ENCODE peak calls at places on chromosomes 6 and 20, in four cellular contexts. C is OCI-LY7, Q is GM23338, W is HCT116. F is an unnamed sample.

GRCh38 chr20:6832811-6833210 is 65.3 kb downstream of the BMP2 start:
- DNase-seq in Q (no peak), C (no peak), W (no peak), F (no peak)

GRCh38 chr6:56527934-56528333 is 114.8 kb downstream of the DST start:
- DNase-seq in Q (no peak), C (no peak), W (no peak), F (no peak)

GRCh38 chr20:44495802-44496481 is 20.3 kb downstream of the TTPAL start:
- DNase-seq in Q (no peak), W (peak), C (no peak), F (no peak)

GRCh38 chr20:59518881-59519706 is 85.2 kb upstream of the PHACTR3 start:
- DNase-seq in Q (peak), W (peak), C (peak), F (peak)

GRCh38 chr6:116371384-116372209 is 850 bp downstream of the DSE start:
- DNase-seq in C (no peak), W (peak), Q (peak), F (no peak)

GRCh38 chr20:37356961-37357371 is 11.0 kb downstream of the SRC start:
- DNase-seq in Q (no peak), C (no peak), W (no peak), F (no peak)

GRCh38 chr6:22880686-22881433 is 311.5 kb downstream of the HDGFL1 start:
- DNase-seq in Q (no peak), W (no peak), C (no peak), F (no peak)

GRCh38 chr6:170290306-170291128 is at the start of gene DLL1:
- DNase-seq in C (no peak), W (no peak), Q (peak), F (no peak)

GRCh38 chr6:37160922-37161778 is 8.8 kb upstream of the PIM1 start:
- DNase-seq in C (peak), W (no peak), Q (no peak), F (no peak)

GRCh38 chr6:121549741-121550140 is 114.3 kb downstream of the GJA1 start:
- DNase-seq in C (no peak), Q (no peak), W (no peak), F (no peak)

GRCh38 chr6:135012764-135013163 is 41.9 kb downstream of the HBS1L start:
- DNase-seq in C (no peak), W (no peak), Q (no peak), F (no peak)

GRCh38 chr6:30206799-30207618 is 6.2 kb downstream of the TRIM26 start:
- DNase-seq in C (peak), W (no peak), Q (peak), F (no peak)

GRCh38 chr6:71721642-71722041 is 164.7 kb upstream of the RIMS1 start:
- DNase-seq in W (no peak), C (no peak), Q (no peak), F (no peak)

GRCh38 chr6:169847773-169848380 is 96.5 kb downstream of the ERMARD start:
- DNase-seq in C (no peak), W (no peak), Q (no peak), F (no peak)

GRCh38 chr6:133707456-133707855 is 181.5 kb upstream of the TCF21 start:
- DNase-seq in Q (peak), W (no peak), C (no peak), F (peak)

GRCh38 chr6:25302677-25303128 is 23.5 kb downstream of the CARMIL1 start:
- DNase-seq in W (no peak), Q (no peak), C (no peak), F (no peak)

GRCh38 chr6:43127180-43127579 is 43.9 kb upstream of the SRF start:
- DNase-seq in Q (no peak), W (no peak), C (no peak), F (no peak)

GRCh38 chr6:140921366-140922226 is 1211.1 kb upstream of the GJE1 start:
- DNase-seq in Q (peak), C (peak), W (peak), F (peak)

GRCh38 chr20:38186788-38187221 is 21.7 kb upstream of the TGM2 start:
- DNase-seq in W (peak), Q (no peak), C (no peak), F (no peak)

GRCh38 chr6:166494757-166495486 is 91.6 kb downstream of the RAMACL start:
- DNase-seq in Q (no peak), C (no peak), W (no peak), F (no peak)

GRCh38 chr6:134774244-134774643 is 175.7 kb downstream of the ALDH8A1 start:
- DNase-seq in Q (no peak), W (no peak), C (no peak), F (no peak)

GRCh38 chr6:117232191-117232590 is 33.2 kb upstream of the VGLL2 start:
- DNase-seq in W (no peak), C (no peak), Q (no peak), F (no peak)

GRCh38 chr20:3473944-3474343 is 3.1 kb downstream of the ATRN start:
- DNase-seq in Q (no peak), C (no peak), W (no peak), F (no peak)

GRCh38 chr6:11273406-11274065 is 41.1 kb upstream of the NEDD9 start:
- DNase-seq in Q (no peak), W (no peak), C (no peak), F (no peak)

GRCh38 chr20:40082436-40082835 is 606.6 kb downstream of the MAFB start:
- DNase-seq in C (no peak), Q (no peak), W (no peak), F (no peak)

GRCh38 chr6:149990672-149991402 is 27.1 kb downstream of the ULBP1 start:
- DNase-seq in Q (peak), W (no peak), C (peak), F (peak)

GRCh38 chr6:3610206-3610605 is 141.3 kb downstream of the PXDC1 start:
- DNase-seq in Q (no peak), C (no peak), W (no peak), F (no peak)

GRCh38 chr6:131063764-131064272 is 773 bp upstream of the EPB41L2 start:
- DNase-seq in C (peak), W (no peak), Q (no peak), F (no peak)

GRCh38 chr6:90677440-90677839 is 90.6 kb upstream of the MAP3K7 start:
- DNase-seq in C (no peak), Q (no peak), W (no peak), F (no peak)

GRCh38 chr6:30841644-30842504 is 42.4 kb upstream of the DDR1 start:
- DNase-seq in Q (no peak), C (no peak), W (no peak), F (no peak)

GRCh38 chr6:17505767-17506280 is 94.3 kb upstream of the FAM8A1 start:
- DNase-seq in Q (no peak), W (no peak), C (no peak), F (no peak)

GRCh38 chr6:152794696-152795095 is 44.1 kb downstream of the VIP start:
- DNase-seq in C (no peak), W (no peak), Q (no peak), F (no peak)

GRCh38 chr6:138546733-138547185 is 47.5 kb upstream of the NHSL1 start:
- DNase-seq in Q (no peak), W (no peak), C (no peak), F (no peak)

GRCh38 chr6:150406948-150407347 is 38.1 kb downstream of the IYD start:
- DNase-seq in W (no peak), Q (no peak), C (no peak), F (no peak)

GRCh38 chr6:8525370-8525769 is 90.0 kb upstream of the SLC35B3 start:
- DNase-seq in Q (no peak), C (no peak), W (no peak), F (no peak)

GRCh38 chr6:29853245-29853644 is 25.6 kb downstream of the HLA-G start:
- DNase-seq in W (no peak), Q (no peak), C (no peak), F (no peak)

GRCh38 chr20:10857362-10858070 is 183.7 kb upstream of the JAG1 start:
- DNase-seq in W (no peak), C (no peak), Q (no peak), F (no peak)

GRCh38 chr20:63664143-63664851 is 6.2 kb downstream of the RTEL1 start:
- DNase-seq in W (no peak), Q (no peak), C (no peak), F (no peak)
- TF ChIP-seq EZH2phosphoT487 in W (no peak), Q (no peak), C (no peak), F (no peak)

GRCh38 chr6:53529324-53530036 is 15.4 kb downstream of the GCLC start:
- DNase-seq in W (no peak), Q (peak), C (no peak), F (no peak)
- H3K4me2 ChIP-seq in W (no peak), Q (peak), C (no peak), F (no peak)

GRCh38 chr6:156555117-156555516 is 222.1 kb upstream of the ARID1B start:
- DNase-seq in Q (no peak), W (no peak), C (no peak), F (no peak)

GRCh38 chr6:156560476-156560875 is 216.7 kb upstream of the ARID1B start:
- DNase-seq in Q (no peak), W (no peak), C (peak), F (no peak)

GRCh38 chr6:156559151-156559690 is 218.0 kb upstream of the ARID1B start:
- DNase-seq in C (no peak), Q (no peak), W (no peak), F (no peak)

GRCh38 chr6:156556830-156557229 is 220.3 kb upstream of the ARID1B start:
- DNase-seq in C (no peak), W (no peak), Q (no peak), F (no peak)

DNA sequence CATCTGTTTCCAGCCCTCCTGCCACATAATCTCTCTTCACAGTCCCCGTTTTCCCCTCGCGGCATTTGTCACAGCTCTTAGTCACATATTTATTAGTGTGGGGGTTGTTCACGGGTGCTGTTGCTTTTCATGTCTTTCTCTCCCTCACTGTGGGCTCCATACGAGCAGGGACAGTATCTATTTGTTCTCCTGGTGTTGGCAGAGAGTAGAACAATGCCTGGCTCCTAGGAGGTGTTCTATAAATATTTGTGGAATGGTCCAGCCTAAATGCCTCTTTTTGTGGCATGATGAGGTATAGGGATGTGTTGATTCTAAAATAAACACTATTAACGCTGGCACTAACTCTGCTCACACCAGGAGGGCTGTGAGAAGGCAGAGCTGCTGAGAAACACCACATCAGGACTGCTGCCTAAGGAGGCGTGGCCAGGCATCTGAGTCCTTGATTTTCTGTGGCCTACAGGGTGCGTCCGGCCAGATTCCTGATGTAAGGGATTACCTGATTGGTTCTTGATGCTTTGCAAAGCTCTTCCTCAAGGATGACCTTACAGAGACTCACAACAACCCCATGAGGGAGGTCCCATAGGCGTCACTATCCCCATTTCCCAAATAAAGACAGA is 219.8 kb upstream of the ARID1B start:
- DNase-seq in W (no peak), C (no peak), Q (peak), F (no peak)
- TF ChIP-seq EZH2phosphoT487 in W (no peak), C (no peak), Q (no peak), F (no peak)

GRCh38 chr20:62404761-62405107 is 2.4 kb downstream of the CABLES2 start:
- DNase-seq in Q (no peak), C (no peak), W (no peak), F (no peak)
- H3K4me2 ChIP-seq in Q (no peak), C (no peak), W (no peak), F (no peak)

GRCh38 chr6:148273962-148274752 is 68.5 kb upstream of the SASH1 start:
- DNase-seq in C (no peak), Q (no peak), W (no peak), F (no peak)

GRCh38 chr6:148269386-148269785 is 73.3 kb upstream of the SASH1 start:
- DNase-seq in C (no peak), Q (no peak), W (no peak), F (no peak)

GRCh38 chr6:148274809-148275208 is 67.8 kb upstream of the SASH1 start:
- DNase-seq in Q (no peak), C (no peak), W (no peak), F (no peak)

GRCh38 chr6:148272597-148272996 is 70.0 kb upstream of the SASH1 start:
- DNase-seq in W (no peak), C (no peak), Q (no peak), F (no peak)

DNA sequence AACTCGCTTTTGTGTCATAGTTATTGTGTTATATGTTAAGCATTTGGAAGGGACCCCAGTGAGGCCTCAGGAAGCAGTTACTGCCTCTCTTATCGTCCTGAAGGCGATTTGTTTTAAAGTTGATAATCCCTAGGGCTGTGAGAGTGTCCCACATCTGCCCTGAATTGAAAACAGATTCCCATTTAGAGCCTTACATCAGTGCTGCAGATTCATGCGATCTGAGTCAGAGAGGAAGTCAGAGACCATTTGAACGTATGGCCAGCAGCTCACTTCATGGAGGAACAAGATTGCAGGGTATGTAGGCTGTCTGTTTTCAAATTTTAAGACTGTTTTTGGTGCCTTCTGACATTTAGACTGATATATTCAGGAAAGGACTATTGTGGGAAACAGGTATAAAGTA is 70.6 kb upstream of the SASH1 start:
- DNase-seq in Q (no peak), C (no peak), W (no peak), F (no peak)
- TF ChIP-seq EZH2phosphoT487 in Q (no peak), C (no peak), W (no peak), F (no peak)

GRCh38 chr20:34579936-34580587 is 21.5 kb downstream of the MAP1LC3A start:
- DNase-seq in Q (no peak), W (no peak), C (peak), F (peak)
- H3K4me2 ChIP-seq in Q (no peak), W (no peak), C (peak), F (no peak)

DNA sequence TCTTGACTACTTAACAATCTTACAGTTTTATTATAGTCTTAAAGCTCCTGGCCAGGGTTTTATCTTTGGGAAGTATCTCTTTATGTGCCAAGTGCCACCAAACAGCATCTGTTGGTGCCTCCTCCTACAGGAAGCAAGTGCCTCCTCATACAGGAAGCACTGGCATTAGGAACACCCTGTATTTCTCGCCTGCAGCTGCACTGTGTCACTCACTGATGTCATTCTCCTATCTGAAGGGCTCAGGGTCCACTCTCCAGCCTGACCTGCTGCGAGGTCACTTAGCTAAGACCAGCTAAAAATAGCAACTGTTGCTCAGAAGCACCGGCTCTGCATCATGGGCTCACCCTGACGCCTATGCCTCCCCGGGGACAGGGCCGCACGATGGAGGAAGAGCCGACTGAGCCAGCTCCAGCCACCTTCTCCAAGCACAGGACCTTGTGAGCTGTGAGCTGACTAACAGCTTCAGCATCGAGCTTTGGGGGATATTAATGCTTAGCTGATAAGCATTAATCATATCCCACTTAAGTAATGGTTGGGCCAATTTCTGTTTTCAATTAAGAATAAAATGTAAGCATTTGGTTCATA is 66.3 kb upstream of the CD93 start:
- DNase-seq in W (no peak), Q (no peak), C (no peak), F (no peak)
- TF ChIP-seq EZH2phosphoT487 in W (no peak), Q (no peak), C (no peak), F (no peak)

DNA sequence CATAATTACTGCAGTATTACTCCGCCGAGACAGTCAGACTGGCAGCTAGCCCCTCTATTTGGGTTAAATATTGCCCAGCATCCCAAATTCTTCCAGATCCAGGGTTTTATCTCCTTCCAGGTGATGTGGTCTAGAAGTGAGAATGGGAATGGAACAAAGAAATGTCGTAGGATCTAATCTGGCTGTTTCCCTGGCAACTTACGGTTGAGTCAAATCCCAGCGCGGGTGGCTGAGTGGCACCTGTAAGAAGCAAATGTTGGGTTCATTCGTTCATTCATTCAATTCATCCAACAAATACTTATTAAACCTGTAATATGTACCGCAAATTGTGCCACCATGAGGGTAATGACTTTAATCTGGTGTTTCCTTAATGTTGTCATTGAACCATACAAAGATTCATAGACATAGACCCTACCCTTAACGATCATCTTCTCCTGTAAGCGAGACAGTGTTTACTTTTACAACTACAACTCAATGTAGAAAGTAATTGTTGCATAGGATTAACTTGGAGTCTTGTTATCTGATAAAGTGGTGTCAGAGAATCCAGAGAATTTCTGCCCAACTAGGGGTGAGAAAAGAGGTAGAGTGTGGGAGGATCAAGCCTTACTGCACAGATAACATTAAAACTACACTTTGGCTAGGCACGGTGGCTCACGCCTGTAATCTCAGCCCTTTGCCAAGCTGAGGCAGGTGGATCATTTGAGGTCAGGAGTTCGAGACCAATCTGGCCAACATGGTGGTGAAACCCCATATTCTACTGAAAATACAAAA is 91.3 kb upstream of the ADGRF1 start:
- DNase-seq in Q (no peak), W (no peak), C (no peak), F (no peak)
- H3K4me2 ChIP-seq in Q (no peak), W (peak), C (no peak), F (no peak)